ENCODE peak calls at places on chromosomes 6 and 20, in nine cellular contexts. One of them, this sample, is unnamed.

GRCh38 chr20:48002517-48002970 is 217.3 kb upstream of the SULF2 start:
- DNase-seq in AG04449: no peak
- DNase-seq in cardiac muscle cell: peak
- DNase-seq in astrocyte of the cerebellum: no peak
- DNase-seq in Panc1: no peak
- DNase-seq in A549: no peak
- DNase-seq in endodermal cell: no peak
- DNase-seq in psoas muscle: no peak
- DNase-seq in left ventricle myocardium inferior: no peak
- DNase-seq in this sample: no peak

GRCh38 chr6:71419217-71419953 is 130.8 kb downstream of the OGFRL1 start:
- DNase-seq in endodermal cell: peak
- DNase-seq in Panc1: no peak
- DNase-seq in A549: no peak
- DNase-seq in astrocyte of the cerebellum: no peak
- DNase-seq in AG04449: no peak
- DNase-seq in left ventricle myocardium inferior: peak
- DNase-seq in psoas muscle: peak
- DNase-seq in cardiac muscle cell: no peak
- DNase-seq in this sample: peak

GRCh38 chr6:30744054-30744805 is at the start of gene IER3:
- DNase-seq in cardiac muscle cell: peak
- DNase-seq in endodermal cell: peak
- DNase-seq in AG04449: no peak
- DNase-seq in Panc1: peak
- DNase-seq in astrocyte of the cerebellum: peak
- DNase-seq in A549: peak
- DNase-seq in left ventricle myocardium inferior: peak
- DNase-seq in psoas muscle: peak
- DNase-seq in this sample: peak

GRCh38 chr6:34438705-34439104 is 12.8 kb upstream of the RPS10 start:
- DNase-seq in cardiac muscle cell: no peak
- DNase-seq in AG04449: no peak
- DNase-seq in left ventricle myocardium inferior: no peak
- DNase-seq in endodermal cell: no peak
- DNase-seq in Panc1: no peak
- DNase-seq in psoas muscle: no peak
- DNase-seq in astrocyte of the cerebellum: no peak
- DNase-seq in A549: no peak
- DNase-seq in this sample: no peak

GRCh38 chr6:42511803-42512422 is 51.9 kb upstream of the UBR2 start:
- DNase-seq in A549: no peak
- DNase-seq in psoas muscle: no peak
- DNase-seq in AG04449: no peak
- DNase-seq in cardiac muscle cell: peak
- DNase-seq in endodermal cell: no peak
- DNase-seq in left ventricle myocardium inferior: no peak
- DNase-seq in astrocyte of the cerebellum: no peak
- DNase-seq in Panc1: no peak
- DNase-seq in this sample: no peak

GRCh38 chr6:113445201-113445600 is 411.9 kb upstream of the MARCKS start:
- DNase-seq in Panc1: no peak
- DNase-seq in cardiac muscle cell: no peak
- DNase-seq in endodermal cell: no peak
- DNase-seq in left ventricle myocardium inferior: no peak
- DNase-seq in astrocyte of the cerebellum: no peak
- DNase-seq in AG04449: no peak
- DNase-seq in A549: no peak
- DNase-seq in psoas muscle: no peak
- DNase-seq in this sample: no peak

GRCh38 chr6:140415266-140415665 is 1040.8 kb upstream of the CITED2 start:
- DNase-seq in endodermal cell: peak
- DNase-seq in AG04449: no peak
- DNase-seq in left ventricle myocardium inferior: no peak
- DNase-seq in A549: no peak
- DNase-seq in cardiac muscle cell: no peak
- DNase-seq in astrocyte of the cerebellum: no peak
- DNase-seq in Panc1: no peak
- DNase-seq in psoas muscle: no peak
- DNase-seq in this sample: no peak

GRCh38 chr20:34472246-34472925 is 43.8 kb upstream of the DYNLRB1 start:
- DNase-seq in astrocyte of the cerebellum: no peak
- DNase-seq in endodermal cell: no peak
- DNase-seq in A549: no peak
- DNase-seq in left ventricle myocardium inferior: no peak
- DNase-seq in Panc1: no peak
- DNase-seq in psoas muscle: no peak
- DNase-seq in AG04449: peak
- DNase-seq in cardiac muscle cell: peak
- DNase-seq in this sample: no peak

GRCh38 chr20:21156266-21156665 is 30.4 kb downstream of the KIZ start:
- DNase-seq in AG04449: peak
- DNase-seq in Panc1: no peak
- DNase-seq in astrocyte of the cerebellum: peak
- DNase-seq in left ventricle myocardium inferior: no peak
- DNase-seq in endodermal cell: no peak
- DNase-seq in A549: no peak
- DNase-seq in psoas muscle: no peak
- DNase-seq in cardiac muscle cell: peak
- DNase-seq in this sample: no peak

GRCh38 chr20:35117629-35118028 is 25.0 kb upstream of the TRPC4AP start:
- DNase-seq in astrocyte of the cerebellum: no peak
- DNase-seq in AG04449: no peak
- DNase-seq in A549: no peak
- DNase-seq in left ventricle myocardium inferior: no peak
- DNase-seq in cardiac muscle cell: no peak
- DNase-seq in endodermal cell: no peak
- DNase-seq in Panc1: no peak
- DNase-seq in psoas muscle: no peak
- DNase-seq in this sample: no peak

GRCh38 chr6:166825553-166826145 is 130.7 kb downstream of the RNASET2 start:
- DNase-seq in left ventricle myocardium inferior: no peak
- DNase-seq in A549: no peak
- DNase-seq in astrocyte of the cerebellum: peak
- DNase-seq in AG04449: peak
- DNase-seq in endodermal cell: no peak
- DNase-seq in cardiac muscle cell: peak
- DNase-seq in Panc1: no peak
- DNase-seq in psoas muscle: no peak
- DNase-seq in this sample: no peak

GRCh38 chr6:148530976-148531375 is 188.3 kb downstream of the SASH1 start:
- DNase-seq in endodermal cell: no peak
- DNase-seq in Panc1: no peak
- DNase-seq in cardiac muscle cell: no peak
- DNase-seq in A549: no peak
- DNase-seq in astrocyte of the cerebellum: no peak
- DNase-seq in AG04449: no peak
- DNase-seq in psoas muscle: no peak
- DNase-seq in left ventricle myocardium inferior: no peak
- DNase-seq in this sample: no peak

GRCh38 chr20:63782051-63782471 is 42.5 kb downstream of the SLC2A4RG start:
- DNase-seq in AG04449: no peak
- DNase-seq in cardiac muscle cell: no peak
- DNase-seq in left ventricle myocardium inferior: no peak
- DNase-seq in endodermal cell: no peak
- DNase-seq in A549: no peak
- DNase-seq in psoas muscle: no peak
- DNase-seq in astrocyte of the cerebellum: no peak
- DNase-seq in Panc1: no peak
- DNase-seq in this sample: no peak

GRCh38 chr6:62707914-62708313 is 421.9 kb upstream of the KHDRBS2 start:
- DNase-seq in endodermal cell: no peak
- DNase-seq in cardiac muscle cell: no peak
- DNase-seq in A549: no peak
- DNase-seq in psoas muscle: no peak
- DNase-seq in astrocyte of the cerebellum: no peak
- DNase-seq in AG04449: no peak
- DNase-seq in Panc1: no peak
- DNase-seq in left ventricle myocardium inferior: no peak
- DNase-seq in this sample: no peak

GRCh38 chr6:62711750-62712149 is 425.7 kb upstream of the KHDRBS2 start:
- DNase-seq in astrocyte of the cerebellum: no peak
- DNase-seq in AG04449: no peak
- DNase-seq in cardiac muscle cell: no peak
- DNase-seq in psoas muscle: no peak
- DNase-seq in A549: no peak
- DNase-seq in endodermal cell: no peak
- DNase-seq in left ventricle myocardium inferior: no peak
- DNase-seq in Panc1: no peak
- DNase-seq in this sample: no peak

GRCh38 chr6:62707156-62707555 is 421.1 kb upstream of the KHDRBS2 start:
- DNase-seq in endodermal cell: peak
- DNase-seq in AG04449: no peak
- DNase-seq in Panc1: no peak
- DNase-seq in cardiac muscle cell: no peak
- DNase-seq in left ventricle myocardium inferior: no peak
- DNase-seq in A549: no peak
- DNase-seq in astrocyte of the cerebellum: no peak
- DNase-seq in psoas muscle: no peak
- DNase-seq in this sample: no peak
- TF ChIP-seq CTCF in endodermal cell: peak
- TF ChIP-seq CTCF in AG04449: no peak
- TF ChIP-seq CTCF in Panc1: no peak
- TF ChIP-seq CTCF in cardiac muscle cell: no peak
- TF ChIP-seq CTCF in left ventricle myocardium inferior: no peak
- TF ChIP-seq CTCF in A549: no peak
- TF ChIP-seq CTCF in astrocyte of the cerebellum: no peak
- TF ChIP-seq CTCF in psoas muscle: no peak
- TF ChIP-seq CTCF in this sample: no peak

GRCh38 chr6:83853178-83853967 is at the start of gene RIPPLY2:
- DNase-seq in Panc1: no peak
- DNase-seq in left ventricle myocardium inferior: peak
- DNase-seq in psoas muscle: no peak
- DNase-seq in A549: peak
- DNase-seq in AG04449: no peak
- DNase-seq in cardiac muscle cell: peak
- DNase-seq in astrocyte of the cerebellum: no peak
- DNase-seq in endodermal cell: peak
- DNase-seq in this sample: no peak
- H3K4me3 ChIP-seq in Panc1: peak
- H3K4me3 ChIP-seq in left ventricle myocardium inferior: peak
- H3K4me3 ChIP-seq in psoas muscle: peak
- H3K4me3 ChIP-seq in A549: peak
- H3K4me3 ChIP-seq in AG04449: peak
- H3K4me3 ChIP-seq in cardiac muscle cell: peak
- H3K4me3 ChIP-seq in astrocyte of the cerebellum: peak
- H3K4me3 ChIP-seq in endodermal cell: peak
- H3K4me3 ChIP-seq in this sample: peak

DNA sequence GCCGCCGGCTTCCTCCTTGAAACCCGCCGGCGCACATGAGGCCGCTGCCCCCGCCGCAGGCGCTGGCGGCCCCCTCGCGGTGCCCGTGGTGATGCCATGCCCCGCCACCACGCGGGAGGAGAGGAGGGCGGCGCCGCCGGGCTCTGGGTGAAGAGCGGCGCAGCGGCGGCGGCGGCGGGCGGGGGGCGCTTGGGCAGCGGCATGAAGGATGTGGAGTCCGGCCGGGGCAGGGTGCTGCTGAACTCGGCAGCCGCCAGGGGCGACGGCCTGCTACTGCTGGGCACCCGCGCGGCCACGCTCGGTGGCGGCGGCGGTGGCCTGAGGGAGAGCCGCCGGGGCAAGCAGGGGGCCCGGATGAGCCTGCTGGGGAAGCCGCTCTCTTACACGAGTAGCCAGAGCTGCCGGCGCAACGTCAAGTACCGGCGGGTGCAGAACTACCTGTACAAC is 253 bp downstream of the KCNQ5 start:
- DNase-seq in Panc1: no peak
- DNase-seq in endodermal cell: peak
- DNase-seq in psoas muscle: peak
- DNase-seq in cardiac muscle cell: peak
- DNase-seq in left ventricle myocardium inferior: no peak
- DNase-seq in AG04449: no peak
- DNase-seq in A549: peak
- DNase-seq in astrocyte of the cerebellum: no peak
- DNase-seq in this sample: peak
- TF ChIP-seq CTCF in Panc1: peak
- TF ChIP-seq CTCF in endodermal cell: peak
- TF ChIP-seq CTCF in psoas muscle: peak
- TF ChIP-seq CTCF in cardiac muscle cell: peak
- TF ChIP-seq CTCF in left ventricle myocardium inferior: peak
- TF ChIP-seq CTCF in AG04449: peak
- TF ChIP-seq CTCF in A549: no peak
- TF ChIP-seq CTCF in astrocyte of the cerebellum: peak
- TF ChIP-seq CTCF in this sample: peak

DNA sequence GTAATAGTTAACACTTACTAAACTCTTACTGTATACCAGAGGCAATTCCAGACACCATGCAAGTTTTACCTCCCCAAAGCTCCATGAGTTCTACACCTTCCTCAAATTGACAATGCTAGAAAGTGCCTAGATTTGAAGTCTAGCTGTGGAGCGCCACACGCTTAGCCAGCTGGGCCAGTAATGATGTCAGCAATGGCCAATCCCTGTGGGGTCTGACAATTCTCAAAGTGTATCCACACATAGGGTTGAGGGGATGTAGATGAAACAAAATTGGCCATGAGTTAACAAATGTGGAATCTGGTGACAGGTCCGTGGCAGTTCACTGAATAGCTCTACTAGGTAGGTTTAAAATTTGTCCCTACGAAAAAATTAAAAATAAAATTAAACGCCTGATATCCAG is 1.3 kb downstream of the ZNF343 start:
- DNase-seq in astrocyte of the cerebellum: no peak
- DNase-seq in AG04449: no peak
- DNase-seq in psoas muscle: no peak
- DNase-seq in Panc1: no peak
- DNase-seq in cardiac muscle cell: no peak
- DNase-seq in endodermal cell: no peak
- DNase-seq in A549: no peak
- DNase-seq in left ventricle myocardium inferior: no peak
- DNase-seq in this sample: no peak
- H3K4me3 ChIP-seq in astrocyte of the cerebellum: peak
- H3K4me3 ChIP-seq in AG04449: peak
- H3K4me3 ChIP-seq in psoas muscle: peak
- H3K4me3 ChIP-seq in Panc1: peak
- H3K4me3 ChIP-seq in cardiac muscle cell: no peak
- H3K4me3 ChIP-seq in endodermal cell: peak
- H3K4me3 ChIP-seq in A549: peak
- H3K4me3 ChIP-seq in left ventricle myocardium inferior: peak
- H3K4me3 ChIP-seq in this sample: peak

DNA sequence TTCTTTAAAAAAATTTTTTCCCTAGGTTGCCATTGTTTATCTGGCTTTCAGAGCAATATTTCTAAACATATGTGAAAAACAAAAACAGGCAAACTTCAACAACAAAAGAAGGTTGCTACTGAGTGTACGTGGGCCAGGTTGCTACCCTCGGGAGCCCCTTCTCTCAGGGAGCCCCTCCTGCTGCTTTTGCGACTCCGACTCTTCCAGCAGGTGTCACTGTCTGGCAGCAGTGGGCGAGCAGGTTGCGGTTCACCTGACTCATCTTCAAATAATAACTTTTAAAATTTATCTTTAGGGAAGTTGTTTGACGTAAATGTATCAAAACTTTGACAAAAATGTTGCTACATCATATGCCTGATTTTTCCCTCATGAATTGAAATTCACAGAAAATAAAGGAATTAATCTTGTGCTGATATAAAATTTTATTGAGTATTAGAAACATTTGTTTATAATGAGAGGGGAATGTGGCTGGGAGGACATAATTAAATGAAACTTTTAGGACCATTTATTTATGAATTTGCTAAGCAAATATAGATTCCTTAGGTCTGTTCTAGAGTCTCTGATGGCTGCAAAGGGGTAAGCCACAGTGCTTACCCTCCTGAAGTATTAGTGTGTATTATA is 138.8 kb downstream of the HIVEP1 start:
- DNase-seq in A549: peak
- DNase-seq in Panc1: no peak
- DNase-seq in left ventricle myocardium inferior: no peak
- DNase-seq in cardiac muscle cell: no peak
- DNase-seq in astrocyte of the cerebellum: no peak
- DNase-seq in endodermal cell: peak
- DNase-seq in psoas muscle: no peak
- DNase-seq in AG04449: no peak
- DNase-seq in this sample: no peak
- TF ChIP-seq CTCF in A549: peak
- TF ChIP-seq CTCF in Panc1: peak
- TF ChIP-seq CTCF in left ventricle myocardium inferior: peak
- TF ChIP-seq CTCF in cardiac muscle cell: peak
- TF ChIP-seq CTCF in astrocyte of the cerebellum: peak
- TF ChIP-seq CTCF in endodermal cell: peak
- TF ChIP-seq CTCF in psoas muscle: peak
- TF ChIP-seq CTCF in AG04449: peak
- TF ChIP-seq CTCF in this sample: no peak

This sample was measured in tibial artery.